ENCODE peak calls at places on chromosomes 5 and 9, in six cellular contexts. A is HCT116, N is fibroblast of lung, P is neural progenitor cell, Y is PC-3, T is HepG2. E is an unnamed sample.

GRCh38 chr9:98795970-98796363 is 388 bp downstream of the ANKS6 start:
- DNase-seq in A (no peak), N (no peak), P (peak; percentile 55), Y (no peak), T (no peak), E (peak; percentile 70)

GRCh38 chr5:133367413-133367812 is 244.9 kb downstream of the FSTL4 start:
- DNase-seq in A (no peak), N (no peak), P (no peak), Y (no peak), T (no peak), E (no peak)

GRCh38 chr5:71882826-71883744 is 164.0 kb downstream of the CARTPT start:
- DNase-seq in A (no peak), N (no peak), P (no peak), Y (peak; percentile 79), T (no peak), E (no peak)

GRCh38 chr5:144832416-144832815 is 661.7 kb downstream of the KCTD16 start:
- DNase-seq in A (no peak), N (no peak), P (no peak), Y (no peak), T (no peak), E (no peak)

GRCh38 chr5:20113031-20113685 is 125.2 kb upstream of the CDH18 start:
- DNase-seq in A (no peak), N (peak; percentile 15), P (no peak), Y (no peak), T (no peak), E (no peak)

GRCh38 chr5:133372306-133373008 is 239.9 kb downstream of the FSTL4 start:
- DNase-seq in A (no peak), N (no peak), P (no peak), Y (no peak), T (no peak), E (no peak)

GRCh38 chr5:126251024-126251423 is 172.2 kb upstream of the GRAMD2B start:
- DNase-seq in A (no peak), N (no peak), P (no peak), Y (peak; percentile 49), T (no peak), E (no peak)

GRCh38 chr5:131959906-131960305 is 14.4 kb upstream of the MEIKIN start:
- DNase-seq in A (no peak), N (no peak), P (no peak), Y (peak; percentile 5), T (no peak), E (no peak)

GRCh38 chr5:54703091-54703490 is 185.5 kb downstream of the SNX18 start:
- DNase-seq in A (no peak), N (peak; percentile 85), P (peak; percentile 56), Y (peak; percentile 81), T (no peak), E (no peak)

GRCh38 chr9:9214052-9214451 is 1398.8 kb downstream of the PTPRD start:
- DNase-seq in A (no peak), N (no peak), P (no peak), Y (no peak), T (no peak), E (no peak)

GRCh38 chr5:98993512-98993911 is 64.7 kb upstream of the CHD1 start:
- DNase-seq in A (no peak), N (no peak), P (peak; percentile 21), Y (no peak), T (no peak), E (no peak)

GRCh38 chr5:9456435-9457042 is 89.3 kb downstream of the SEMA5A start:
- DNase-seq in A (no peak), N (peak; percentile 91), P (peak; percentile 55), Y (no peak), T (no peak), E (no peak)

GRCh38 chr5:69512740-69513260 is 20.2 kb downstream of the OCLN start:
- DNase-seq in A (no peak), N (peak; percentile 85), P (no peak), Y (peak; percentile 71), T (no peak), E (no peak)

GRCh38 chr5:140221697-140222223 is 46.8 kb downstream of the CYSTM1 start:
- DNase-seq in A (peak; percentile 59), N (peak; percentile 87), P (no peak), Y (peak; percentile 80), T (no peak), E (no peak)

GRCh38 chr5:172568308-172568923 is 72.6 kb upstream of the NEURL1B start:
- DNase-seq in A (no peak), N (no peak), P (no peak), Y (no peak), T (no peak), E (no peak)

GRCh38 chr5:141196363-141196762 is 3.1 kb upstream of the PCDHB11 start:
- DNase-seq in A (no peak), N (no peak), P (no peak), Y (no peak), T (no peak), E (no peak)

GRCh38 chr5:14597080-14597479 is 15.5 kb downstream of the OTULINL start:
- DNase-seq in A (no peak), N (no peak), P (no peak), Y (no peak), T (no peak), E (no peak)

GRCh38 chr9:97767891-97768290 is 70.8 kb upstream of the XPA start:
- DNase-seq in A (no peak), N (peak; percentile 4), P (no peak), Y (no peak), T (no peak), E (no peak)

GRCh38 chr9:6641961-6642360 is 3.6 kb downstream of the GLDC start:
- DNase-seq in A (no peak), N (no peak), P (no peak), Y (no peak), T (no peak), E (no peak)

GRCh38 chr5:166772770-166773169 is 1518.7 kb upstream of the WWC1 start:
- DNase-seq in A (no peak), N (peak; percentile 84), P (no peak), Y (peak; percentile 10), T (no peak), E (no peak)

GRCh38 chr9:70485273-70485858 is 70.9 kb upstream of the KLF9 start:
- DNase-seq in A (no peak), N (no peak), P (no peak), Y (no peak), T (no peak), E (no peak)

GRCh38 chr5:152549709-152550108 is 144.6 kb upstream of the NMUR2 start:
- DNase-seq in A (no peak), N (no peak), P (no peak), Y (no peak), T (no peak), E (no peak)

GRCh38 chr5:135457424-135458071 is 5.4 kb upstream of the TIFAB start:
- DNase-seq in A (peak; percentile 74), N (peak; percentile 36), P (peak; percentile 81), Y (peak; percentile 69), T (peak; percentile 56), E (peak; percentile 88)

GRCh38 chr9:134698587-134699342 is 57.2 kb downstream of the COL5A1 start:
- DNase-seq in A (peak; percentile 39), N (peak; percentile 41), P (peak; percentile 95), Y (peak; percentile 52), T (peak; percentile 50), E (peak; percentile 81)

GRCh38 chr5:10913846-10914245 is 152.8 kb upstream of the DAP start:
- DNase-seq in A (no peak), N (peak; percentile 82), P (no peak), Y (peak; percentile 100), T (peak; percentile 13), E (peak; percentile 73)

GRCh38 chr9:16060457-16061129 is 507.8 kb downstream of the CCDC171 start:
- DNase-seq in A (no peak), N (no peak), P (no peak), Y (no peak), T (no peak), E (no peak)

GRCh38 chr5:36651775-36652685 is 45.6 kb downstream of the SLC1A3 start:
- DNase-seq in A (no peak), N (peak; percentile 53), P (no peak), Y (no peak), T (no peak), E (no peak)

GRCh38 chr9:134858051-134858841 is 22.4 kb upstream of the FCN2 start:
- DNase-seq in A (no peak), N (peak; percentile 18), P (no peak), Y (peak; percentile 50), T (no peak), E (no peak)

GRCh38 chr9:133770076-133770777 is 32.1 kb upstream of the SARDH start:
- DNase-seq in A (no peak), N (no peak), P (no peak), Y (no peak), T (no peak), E (no peak)

GRCh38 chr9:131496844-131497425 is 5.8 kb upstream of the POMT1 start:
- DNase-seq in A (no peak), N (no peak), P (no peak), Y (no peak), T (no peak), E (no peak)
- H4K20me1 ChIP-seq in A (no peaks in the 10 kb centered on the region), N (no peaks in the 10 kb centered on the region), P (peaks cover 57% of the 10 kb centered on the region), Y (no peaks in the 10 kb centered on the region), T (no peaks in the 10 kb centered on the region), E (peaks cover 16% of the 10 kb centered on the region)

DNA sequence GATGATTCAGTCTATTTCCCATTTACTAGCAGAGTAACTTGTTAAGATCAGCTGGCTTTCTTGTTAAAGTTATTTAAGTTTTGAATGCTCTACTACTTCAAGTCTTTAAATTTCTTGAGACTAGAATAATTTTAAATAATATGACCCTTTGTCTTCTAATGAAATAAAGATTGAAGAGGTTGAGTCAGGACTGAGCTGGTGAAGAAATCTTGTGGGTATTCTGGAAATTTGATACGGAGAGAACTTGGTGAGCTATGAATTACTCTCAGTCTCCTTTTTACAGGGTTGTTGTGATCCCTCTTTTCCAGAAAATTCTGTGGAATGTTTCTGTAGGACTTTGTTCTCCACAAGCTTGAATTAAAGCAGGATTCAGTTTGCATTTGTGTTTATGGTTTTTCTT is 29.3 kb downstream of the RNF20 start:
- DNase-seq in A (no peak), N (no peak), P (no peak), Y (no peak), T (no peak), E (no peak)
- H3K36me3 ChIP-seq in A (peaks cover 39% of the 10 kb centered on the region), N (peaks cover 3% of the 10 kb centered on the region), P (peaks cover 20% of the 10 kb centered on the region), Y (peaks cover 24% of the 10 kb centered on the region), T (peaks cover 49% of the 10 kb centered on the region), E (peaks cover 45% of the 10 kb centered on the region)

GRCh38 chr5:150398432-150399157 is 14.1 kb downstream of the CD74 start:
- DNase-seq in A (no peak), N (no peak), P (no peak), Y (no peak), T (no peak), E (peak; percentile 94)
- H4K20me1 ChIP-seq in A (no peaks in the 10 kb centered on the region), N (no peaks in the 10 kb centered on the region), P (no peaks in the 10 kb centered on the region), Y (no peaks in the 10 kb centered on the region), T (no peaks in the 10 kb centered on the region), E (peaks cover 17% of the 10 kb centered on the region)

GRCh38 chr5:134383980-134384697 is 12.8 kb downstream of the UBE2B start:
- DNase-seq in A (no peak), N (no peak), P (no peak), Y (no peak), T (no peak), E (no peak)

GRCh38 chr5:134392301-134392700 is 19.4 kb downstream of the CDKN2AIPNL start:
- DNase-seq in A (no peak), N (peak; percentile 67), P (no peak), Y (peak; percentile 69), T (no peak), E (no peak)

DNA sequence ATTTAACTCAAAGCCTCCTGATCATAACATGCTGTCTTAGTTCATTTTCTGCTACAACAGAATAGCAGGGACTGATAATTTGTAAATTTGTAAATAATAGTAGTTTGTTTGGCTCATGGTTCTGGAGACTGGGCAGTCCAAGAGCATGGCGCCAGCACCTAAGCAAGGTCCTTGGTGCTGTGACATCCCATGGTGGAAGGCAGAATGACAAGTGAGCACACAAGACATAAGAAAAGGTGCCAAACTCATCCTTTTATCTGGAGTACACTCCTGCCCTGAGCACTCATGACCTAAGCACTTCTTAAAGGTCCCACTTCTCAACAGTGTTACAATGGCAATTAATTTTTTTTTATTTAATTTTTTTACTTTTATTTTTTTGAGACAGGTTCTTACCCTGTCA is 16.1 kb downstream of the UBE2B start:
- DNase-seq in A (no peak), N (no peak), P (no peak), Y (no peak), T (no peak), E (no peak)
- H3K36me3 ChIP-seq in A (peaks cover 51% of the 10 kb centered on the region), N (peaks cover 4% of the 10 kb centered on the region), P (peaks cover 22% of the 10 kb centered on the region), Y (peaks cover 23% of the 10 kb centered on the region), T (peaks cover 61% of the 10 kb centered on the region), E (peaks cover 53% of the 10 kb centered on the region)